ENCODE peak calls at places on chromosome 17, in six cellular contexts. H is EL, O is memory B cell, N is ELR, R is PC-3, P is DND-41. V is an unnamed sample.

GRCh38 chr17:70369296-70369855 is 200.0 kb downstream of the KCNJ2 start:
- DNase-seq in P (no peak), O (no peak), N (peak; percentile 8), H (peak; percentile 12), R (peak; percentile 78), V (peak; percentile 44)

GRCh38 chr17:65283704-65284103 is 146.5 kb downstream of the RGS9 start:
- DNase-seq in P (no peak), O (no peak), R (peak; percentile 97), N (peak; percentile 19), H (peak; percentile 29), V (peak; percentile 20)

GRCh38 chr17:20225162-20226115 is 216.3 kb downstream of the SPECC1 start:
- DNase-seq in H (no peak), O (no peak), N (peak; percentile 16), R (peak; percentile 34), P (no peak), V (peak; percentile 13)

GRCh38 chr17:4969551-4970231 is 2.1 kb upstream of the SPAG7 start:
- DNase-seq in P (no peak), N (peak; percentile 47), O (no peak), R (no peak), H (peak; percentile 41), V (peak; percentile 9)

GRCh38 chr17:28225271-28225670 is 93.7 kb upstream of the TMEM97 start:
- DNase-seq in P (no peak), N (no peak), H (no peak), R (no peak), O (no peak), V (no peak)

GRCh38 chr17:72338847-72339790 is 218.3 kb downstream of the SOX9 start:
- DNase-seq in N (peak; percentile 99), P (no peak), H (peak; percentile 99), O (no peak), R (peak; percentile 97), V (peak; percentile 43)

GRCh38 chr17:37729905-37730304 is 15.0 kb downstream of the HNF1B start:
- DNase-seq in H (no peak), R (no peak), N (no peak), O (no peak), P (no peak), V (no peak)

GRCh38 chr17:78953356-78954350 is 26.1 kb downstream of the LGALS3BP start:
- DNase-seq in H (no peak), R (no peak), N (no peak), O (no peak), P (no peak), V (no peak)

GRCh38 chr17:44008205-44008909 is 3.9 kb downstream of the NAGS start:
- DNase-seq in R (no peak), P (no peak), N (no peak), O (no peak), H (no peak), V (no peak)

GRCh38 chr17:16255481-16255901 is 38.5 kb downstream of the PIGL start:
- DNase-seq in N (no peak), H (no peak), P (no peak), O (no peak), R (no peak), V (no peak)

GRCh38 chr17:83146347-83146746 is 66.9 kb downstream of the METRNL start:
- DNase-seq in P (no peak), H (no peak), O (no peak), R (no peak), N (no peak), V (no peak)

GRCh38 chr17:3804503-3804931 is 3.5 kb upstream of the ITGAE start:
- DNase-seq in N (peak; percentile 69), P (no peak), H (peak; percentile 49), O (no peak), R (no peak), V (no peak)

GRCh38 chr17:50944054-50944901 is 78.1 kb upstream of the TOB1 start:
- DNase-seq in R (peak; percentile 79), H (peak; percentile 69), N (peak; percentile 78), P (peak; percentile 88), O (peak; percentile 19), V (no peak)